ENCODE peak calls at places on chromosome 22, in nine cellular contexts. P is AG10803; V is psoas muscle; Y is CD8-positive, alpha-beta T cell; T is thoracic aorta; K is H9; O is body of pancreas; Q is RWPE1; X is spleen. I is an unnamed sample.

GRCh38 chr22:32761251-32761903 is 40.1 kb upstream of the TIMP3 start:
- DNase-seq in P (peak), V (peak), Y (no peak), T (no peak), K (no peak), O (no peak), Q (no peak), X (no peak), I (no peak)

GRCh38 chr22:20176421-20177060 is 25.7 kb upstream of the CCDC188 start:
- DNase-seq in P (no peak), V (no peak), Y (no peak), T (no peak), K (no peak), O (no peak), Q (no peak), X (no peak), I (no peak)

GRCh38 chr22:49627217-49628181 is 200.2 kb downstream of the BRD1 start:
- DNase-seq in P (no peak), V (no peak), Y (no peak), T (no peak), K (no peak), O (no peak), Q (no peak), X (peak), I (no peak)

GRCh38 chr22:46027219-46028068 is 50.5 kb upstream of the WNT7B start:
- DNase-seq in P (no peak), V (peak), Y (no peak), T (no peak), K (no peak), O (peak), Q (no peak), X (peak), I (peak)

GRCh38 chr22:45235101-45235777 is 5.5 kb downstream of the KIAA0930 start:
- DNase-seq in P (no peak), V (peak), Y (peak), T (no peak), K (no peak), O (no peak), Q (no peak), X (peak), I (no peak)

GRCh38 chr22:32684822-32685187 is 116.7 kb upstream of the TIMP3 start:
- DNase-seq in P (no peak), V (no peak), Y (no peak), T (no peak), K (no peak), O (no peak), Q (no peak), X (no peak), I (no peak)

GRCh38 chr22:23128269-23129108 is 13.3 kb downstream of the RSPH14 start:
- DNase-seq in P (peak), V (peak), Y (peak), T (peak), K (peak), O (peak), Q (peak), X (peak), I (peak)

GRCh38 chr22:50569896-50570535 is 7.3 kb upstream of the SYCE3 start:
- DNase-seq in P (no peak), V (no peak), Y (no peak), T (no peak), K (no peak), O (no peak), Q (no peak), X (no peak), I (no peak)

GRCh38 chr22:48923909-48924475 is 903.7 kb downstream of the BRD1 start:
- DNase-seq in P (no peak), V (no peak), Y (no peak), T (no peak), K (no peak), O (no peak), Q (no peak), X (no peak), I (no peak)

GRCh38 chr22:35303029-35303624 is 3.4 kb downstream of the TOM1 start:
- DNase-seq in P (no peak), V (no peak), Y (no peak), T (no peak), K (no peak), O (no peak), Q (no peak), X (peak), I (no peak)

GRCh38 chr22:42688241-42688913 is 32.3 kb downstream of the A4GALT start:
- DNase-seq in P (peak), V (peak), Y (no peak), T (peak), K (peak), O (peak), Q (peak), X (no peak), I (peak)

GRCh38 chr22:46701262-46701661 is 36.8 kb downstream of the CERK start:
- DNase-seq in P (no peak), V (no peak), Y (no peak), T (no peak), K (no peak), O (no peak), Q (no peak), X (no peak), I (no peak)

GRCh38 chr22:35910013-35910860 is 118.4 kb downstream of the RBFOX2 start:
- DNase-seq in P (peak), V (no peak), Y (no peak), T (no peak), K (no peak), O (no peak), Q (no peak), X (no peak), I (no peak)

GRCh38 chr22:45212992-45213751 is 27.5 kb downstream of the KIAA0930 start:
- DNase-seq in P (peak), V (peak), Y (no peak), T (peak), K (no peak), O (no peak), Q (no peak), X (peak), I (no peak)

GRCh38 chr22:43155789-43156188 is 4.4 kb downstream of the TSPO start:
- DNase-seq in P (peak), V (no peak), Y (no peak), T (no peak), K (no peak), O (no peak), Q (no peak), X (no peak), I (no peak)

GRCh38 chr22:19463491-19464469 is 15.2 kb downstream of the UFD1 start:
- DNase-seq in P (peak), V (peak), Y (no peak), T (no peak), K (no peak), O (peak), Q (no peak), X (no peak), I (no peak)

GRCh38 chr22:31504282-31504681 is 7.9 kb downstream of the SFI1 start:
- DNase-seq in P (peak), V (no peak), Y (no peak), T (no peak), K (no peak), O (no peak), Q (no peak), X (no peak), I (no peak)

GRCh38 chr22:47114813-47115517 is 352.5 kb downstream of the TBC1D22A start:
- DNase-seq in P (no peak), V (no peak), Y (no peak), T (no peak), K (peak), O (no peak), Q (no peak), X (no peak), I (no peak)

GRCh38 chr22:48084041-48084748 is 1321.7 kb downstream of the TBC1D22A start:
- DNase-seq in P (no peak), V (no peak), Y (no peak), T (no peak), K (no peak), O (no peak), Q (no peak), X (peak), I (no peak)

GRCh38 chr22:41178425-41178975 is 26.6 kb upstream of the L3MBTL2 start:
- DNase-seq in P (no peak), V (peak), Y (no peak), T (no peak), K (no peak), O (peak), Q (no peak), X (no peak), I (no peak)

DNA sequence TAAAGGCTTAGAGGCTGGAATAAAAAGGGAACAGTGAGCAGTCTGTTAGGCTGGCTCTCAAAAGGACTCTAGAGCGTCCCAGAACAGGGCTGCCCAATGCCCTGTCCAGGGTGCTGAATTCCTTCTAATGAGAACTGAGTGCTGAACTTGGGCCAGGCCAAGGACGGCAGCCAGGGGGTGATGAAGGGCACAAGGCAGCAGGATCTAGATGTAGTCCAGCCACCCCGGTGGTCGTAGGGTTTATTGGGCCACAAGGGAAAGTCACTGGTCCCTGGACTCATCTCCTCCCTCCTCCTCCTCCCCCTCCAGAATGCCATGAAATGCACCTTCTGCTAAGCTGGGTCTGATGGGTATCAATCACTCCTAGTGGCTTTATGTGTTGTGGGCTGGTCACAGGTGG is 19.2 kb downstream of the NPTXR start:
- DNase-seq in P (peak), V (peak), Y (peak), T (no peak), K (peak), O (peak), Q (peak), X (no peak), I (peak)
- TF ChIP-seq CTCF in P (peak), V (no peak), Y (no peak), T (peak), K (peak), O (peak), Q (no peak), X (no peak), I (peak)

GRCh38 chr22:34129691-34130486 is 209.6 kb upstream of the LARGE1 start:
- DNase-seq in P (no peak), V (no peak), Y (no peak), T (no peak), K (no peak), O (no peak), Q (no peak), X (no peak), I (no peak)

GRCh38 chr22:34135749-34136148 is 215.5 kb upstream of the LARGE1 start:
- DNase-seq in P (no peak), V (no peak), Y (no peak), T (no peak), K (no peak), O (no peak), Q (no peak), X (no peak), I (no peak)
- TF ChIP-seq CTCF in P (no peak), V (no peak), Y (no peak), T (no peak), K (no peak), O (no peak), Q (no peak), X (no peak), I (no peak)

GRCh38 chr22:39530692-39531331 is 1.7 kb downstream of the RPS19BP1 start:
- DNase-seq in P (peak), V (no peak), Y (no peak), T (no peak), K (no peak), O (no peak), Q (peak), X (no peak), I (no peak)
- TF ChIP-seq CTCF in P (peak), V (no peak), Y (no peak), T (no peak), K (no peak), O (peak), Q (peak), X (peak), I (peak)

DNA sequence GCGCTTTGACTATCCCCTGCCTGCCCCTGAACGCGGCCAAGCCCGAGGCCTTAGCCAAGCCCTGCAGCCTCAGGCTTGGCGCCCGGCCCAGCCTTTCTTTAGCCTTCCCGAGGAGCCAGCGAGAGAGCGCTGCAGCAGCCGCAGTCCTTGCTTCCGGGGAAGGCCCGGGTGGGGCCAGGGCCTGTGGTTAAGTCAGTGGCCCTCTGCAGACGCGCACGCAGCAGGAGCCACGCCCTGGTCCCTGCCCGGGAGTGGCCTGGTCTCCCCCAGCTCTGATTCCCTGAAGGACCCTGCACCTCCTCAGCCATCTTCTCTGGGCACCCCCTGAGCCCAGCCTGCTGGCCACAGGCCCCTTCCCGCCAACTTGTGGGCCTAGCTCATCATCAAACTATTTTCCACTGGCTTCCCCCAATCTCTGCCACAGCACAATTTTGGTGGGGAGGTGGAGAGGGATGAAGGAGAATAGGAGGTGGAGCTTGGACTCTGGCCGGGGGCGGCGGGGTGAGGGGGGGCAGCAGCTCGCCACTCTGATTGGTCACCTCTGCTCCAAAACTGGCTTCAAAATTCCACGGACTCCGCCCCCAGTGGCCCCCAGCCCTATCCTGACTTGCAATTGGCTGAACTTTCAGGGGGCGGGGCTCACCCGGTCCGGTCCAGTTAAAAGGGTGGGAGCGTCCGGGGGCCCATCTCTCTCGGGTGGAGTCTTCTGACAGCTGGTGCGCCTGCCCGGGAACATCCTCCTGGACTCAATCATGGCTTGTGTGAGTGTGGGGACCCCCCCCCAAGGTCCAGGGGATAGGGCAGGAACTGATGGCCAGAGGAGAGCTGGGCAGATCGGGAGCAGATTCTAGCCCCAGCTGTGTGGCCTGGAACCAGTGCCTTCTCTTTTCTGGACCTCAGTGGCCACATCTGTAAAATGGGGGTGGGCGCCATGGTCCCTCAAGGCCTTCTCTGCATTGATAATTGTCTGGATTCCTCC is at the start of gene LGALS1:
- DNase-seq in P (peak), V (peak), Y (peak), T (peak), K (peak), O (peak), Q (peak), X (peak), I (peak)
- TF ChIP-seq CTCF in P (peak), V (no peak), Y (no peak), T (no peak), K (no peak), O (no peak), Q (no peak), X (no peak), I (no peak)